ENCODE peak calls at places on chromosomes 4 and X, in ten cellular contexts. K, X, J, V, T, E, Y, S, W and Q are unnamed samples.

GRCh38 chrX:119410027-119410819 is 11.1 kb downstream of the SLC25A43 start:
- DNase-seq in K (peak; percentile 96), X (peak; percentile 85), J (peak; percentile 17), V (no peak), T (peak; percentile 67), E (peak; percentile 80), Y (peak; percentile 27), S (peak; percentile 79), W (peak; percentile 44), Q (no peak)

GRCh38 chr4:88818650-88819470 is 121.2 kb upstream of the NAP1L5 start:
- DNase-seq in K (peak; percentile 50), X (no peak), J (no peak), V (peak; percentile 44), T (peak; percentile 18), E (peak; percentile 71), Y (no peak), S (no peak), W (peak; percentile 45), Q (no peak)

GRCh38 chrX:134971926-134972325 is 18.9 kb upstream of the SMIM10 start:
- DNase-seq in K (peak; percentile 27), X (no peak), J (no peak), V (no peak), T (no peak), E (no peak), Y (no peak), S (no peak), W (peak; percentile 2), Q (no peak)

GRCh38 chrX:150085881-150086280 is 147.6 kb upstream of the EOLA2 start:
- DNase-seq in K (peak; percentile 55), X (no peak), J (no peak), V (no peak), T (no peak), E (no peak), Y (no peak), S (no peak), W (no peak), Q (no peak)

GRCh38 chrX:46953597-46953996 is 41.4 kb downstream of the JADE3 start:
- DNase-seq in K (peak; percentile 37), X (no peak), J (no peak), V (no peak), T (no peak), E (no peak), Y (no peak), S (no peak), W (no peak), Q (no peak)

GRCh38 chr4:76571274-76571673 is 136.2 kb downstream of the SHROOM3 start:
- DNase-seq in K (no peak), X (no peak), J (no peak), V (no peak), T (no peak), E (no peak), Y (no peak), S (no peak), W (no peak), Q (no peak)

GRCh38 chr4:183098723-183099536 is at the start of gene WWC2:
- DNase-seq in K (peak; percentile 94), X (peak; percentile 55), J (peak; percentile 77), V (peak; percentile 39), T (peak; percentile 91), E (peak; percentile 84), Y (peak; percentile 51), S (peak; percentile 97), W (peak; percentile 87), Q (peak; percentile 91)

GRCh38 chr4:53714377-53715140 is 123.3 kb upstream of the LNX1 start:
- DNase-seq in K (peak; percentile 84), X (peak; percentile 63), J (no peak), V (no peak), T (no peak), E (no peak), Y (no peak), S (no peak), W (no peak), Q (no peak)

GRCh38 chrX:150303386-150304097 is 59.6 kb upstream of the MAMLD1 start:
- DNase-seq in K (no peak), X (no peak), J (no peak), V (no peak), T (no peak), E (no peak), Y (no peak), S (no peak), W (no peak), Q (no peak)

GRCh38 chr4:37989398-37990260 is 29.4 kb downstream of the PTTG2 start:
- DNase-seq in K (peak; percentile 36), X (no peak), J (no peak), V (no peak), T (no peak), E (no peak), Y (no peak), S (no peak), W (no peak), Q (no peak)